ENCODE peak calls at places on chromosomes 12 and 14, in seven cellular contexts. G is HS-5; W is stimulated activated CD4-positive, alpha-beta T cell treated with anti-CD3 and anti-CD28 coated beads, Interleukin-1b, Interleukin-23, amount 100 ng/mL, for 4 hours; Q is right lobe of liver; D is hippocampal formation; X is lower lobe of right lung; O is upper lobe of left lung. H is an unnamed sample.

GRCh38 chr12:132453361-132454133 is 36.4 kb upstream of the FBRSL1 start:
- DNase-seq in W (no peak), D (no peak), O (no peak), G (no peak), X (no peak), Q (no peak), H (no peak)

GRCh38 chr14:68250950-68251765 is 431.6 kb downstream of the RAD51B start:
- DNase-seq in X (no peak), D (no peak), Q (no peak), W (no peak), G (no peak), O (no peak), H (no peak)

GRCh38 chr14:90628825-90629224 is 187.4 kb downstream of the TTC7B start:
- DNase-seq in Q (no peak), O (no peak), D (no peak), G (no peak), X (no peak), W (no peak), H (no peak)

GRCh38 chr14:64496764-64497163 is 6.9 kb downstream of the ZBTB25 start:
- DNase-seq in Q (no peak), O (no peak), D (no peak), G (no peak), W (no peak), X (no peak), H (no peak)

GRCh38 chr12:3189282-3189681 is 112.1 kb downstream of the TSPAN9 start:
- DNase-seq in Q (no peak), D (no peak), O (no peak), W (no peak), X (no peak), G (no peak), H (no peak)

GRCh38 chr12:6049587-6049986 is 74.9 kb downstream of the VWF start:
- DNase-seq in G (no peak), Q (no peak), D (no peak), X (no peak), W (no peak), O (no peak), H (no peak)

GRCh38 chr14:104247336-104248202 is 109.2 kb downstream of the KIF26A start:
- DNase-seq in W (no peak), Q (peak; percentile 40), G (no peak), X (peak; percentile 34), D (no peak), O (peak; percentile 11), H (no peak)

GRCh38 chr14:102699416-102700110 is 77.7 kb upstream of the TRAF3 start:
- DNase-seq in X (no peak), Q (no peak), O (no peak), W (no peak), G (no peak), D (no peak), H (no peak)

GRCh38 chr12:42507031-42507430 is 82.5 kb downstream of the PRICKLE1 start:
- DNase-seq in D (no peak), G (no peak), O (no peak), W (no peak), X (no peak), Q (no peak), H (no peak)

GRCh38 chr12:68428211-68428610 is 96.0 kb upstream of the MDM1 start:
- DNase-seq in X (no peak), O (no peak), W (no peak), D (no peak), G (no peak), Q (no peak), H (no peak)

GRCh38 chr14:105334383-105335230 is 20.1 kb downstream of the PACS2 start:
- DNase-seq in O (no peak), D (no peak), Q (peak; percentile 53), X (no peak), W (no peak), G (no peak), H (no peak)

H was measured in left lobe of liver.